ENCODE peak calls at places on chromosomes 1 and 21, in four cellular contexts. One of them, this sample, is unnamed. For H3K4me1, the result is how much of the 10 kb centered on the place peaks cover.

GRCh38 chr1:15344380-15344779 is 65.3 kb upstream of the EFHD2 start:
- DNase-seq in CD8-positive, alpha-beta memory T cell: no peak
- DNase-seq in sigmoid colon: no peak
- DNase-seq in psoas muscle: no peak
- DNase-seq in this sample: no peak

GRCh38 chr1:10515627-10516026 is 40.9 kb downstream of the PEX14 start:
- DNase-seq in CD8-positive, alpha-beta memory T cell: no peak
- DNase-seq in sigmoid colon: no peak
- DNase-seq in psoas muscle: no peak
- DNase-seq in this sample: no peak

GRCh38 chr1:153359241-153359640 is 1.6 kb downstream of the S100A9 start:
- DNase-seq in CD8-positive, alpha-beta memory T cell: no peak
- DNase-seq in sigmoid colon: no peak
- DNase-seq in psoas muscle: no peak
- DNase-seq in this sample: no peak

GRCh38 chr21:45169682-45170081 is 95.3 kb downstream of the ADARB1 start:
- DNase-seq in CD8-positive, alpha-beta memory T cell: no peak
- DNase-seq in sigmoid colon: no peak
- DNase-seq in psoas muscle: no peak
- DNase-seq in this sample: no peak

GRCh38 chr1:184838374-184838995 is 83.8 kb upstream of the EDEM3 start:
- DNase-seq in CD8-positive, alpha-beta memory T cell: no peak
- DNase-seq in sigmoid colon: peak
- DNase-seq in psoas muscle: peak
- DNase-seq in this sample: no peak

GRCh38 chr1:79982218-79982617 is 975.7 kb upstream of the ADGRL4 start:
- DNase-seq in CD8-positive, alpha-beta memory T cell: no peak
- DNase-seq in sigmoid colon: peak
- DNase-seq in psoas muscle: peak
- DNase-seq in this sample: no peak

GRCh38 chr21:39969691-39970364 is 102.6 kb downstream of the PCP4 start:
- DNase-seq in CD8-positive, alpha-beta memory T cell: no peak
- DNase-seq in sigmoid colon: no peak
- DNase-seq in psoas muscle: no peak
- DNase-seq in this sample: no peak

GRCh38 chr1:216531308-216532239 is 108.3 kb upstream of the USH2A start:
- DNase-seq in CD8-positive, alpha-beta memory T cell: no peak
- DNase-seq in sigmoid colon: no peak
- DNase-seq in psoas muscle: no peak
- DNase-seq in this sample: no peak

GRCh38 chr21:14880922-14881321 is 183.9 kb downstream of the NRIP1 start:
- DNase-seq in CD8-positive, alpha-beta memory T cell: no peak
- DNase-seq in sigmoid colon: no peak
- DNase-seq in psoas muscle: no peak
- DNase-seq in this sample: no peak

DNA sequence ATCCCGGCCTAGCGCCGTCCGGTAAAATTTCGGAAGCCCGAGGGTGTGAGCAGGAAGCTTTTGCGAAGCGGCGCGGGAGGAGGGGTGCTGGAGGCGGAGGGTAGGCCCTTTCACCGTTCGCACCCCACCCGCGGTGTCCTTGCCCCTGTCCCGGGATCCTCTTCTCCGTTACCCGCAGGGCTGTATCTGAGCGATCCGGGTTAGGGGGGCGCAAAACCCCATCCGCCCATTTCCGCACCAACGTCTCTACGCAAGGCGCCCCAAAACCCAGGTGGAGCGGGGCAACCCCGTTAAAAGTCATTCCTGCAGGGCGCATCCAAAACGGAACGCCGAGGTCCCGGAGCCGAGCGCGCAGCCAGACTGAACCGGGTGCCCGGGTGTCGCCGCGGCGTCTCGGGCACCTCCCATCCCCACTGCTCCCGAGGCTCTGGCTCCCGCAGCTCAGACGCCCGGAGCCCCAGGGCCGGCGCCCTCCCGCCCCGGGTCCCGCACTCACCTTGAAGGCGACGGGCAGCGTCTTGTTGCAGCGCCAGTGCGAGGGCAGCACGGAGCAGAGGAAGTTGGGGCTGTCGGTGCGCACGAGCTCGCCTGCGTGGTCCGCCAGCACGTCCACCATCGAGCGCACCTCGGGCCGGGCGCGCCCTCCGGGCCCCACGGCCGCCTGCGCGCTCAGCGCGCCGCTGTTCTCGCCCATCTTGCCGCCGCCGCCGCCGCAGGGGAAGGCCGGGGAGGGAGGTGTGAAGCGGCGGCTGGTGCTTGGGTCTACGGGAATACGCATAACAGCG is 793 bp downstream of the RUNX3 start:
- DNase-seq in CD8-positive, alpha-beta memory T cell: peak
- DNase-seq in sigmoid colon: peak
- DNase-seq in psoas muscle: no peak
- DNase-seq in this sample: peak
- H3K4me3 ChIP-seq in CD8-positive, alpha-beta memory T cell: peak
- H3K4me3 ChIP-seq in sigmoid colon: no peak
- H3K4me3 ChIP-seq in psoas muscle: peak
- H3K4me3 ChIP-seq in this sample: peak

DNA sequence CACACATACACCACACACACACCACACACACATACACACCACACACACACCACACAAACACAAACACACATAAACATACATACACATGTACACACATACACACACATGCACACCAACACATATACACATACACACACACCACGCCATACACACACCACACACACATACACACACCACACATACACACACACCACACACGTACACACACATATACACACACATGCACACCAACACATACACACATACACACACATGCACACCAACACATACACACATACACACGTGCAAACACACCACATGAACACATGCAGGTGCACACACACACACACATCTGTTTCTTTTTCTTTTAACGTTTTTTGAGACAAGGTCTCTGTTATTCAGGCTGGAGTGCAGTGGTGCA is 41.0 kb upstream of the SLC45A1 start:
- DNase-seq in CD8-positive, alpha-beta memory T cell: no peak
- DNase-seq in sigmoid colon: no peak
- DNase-seq in psoas muscle: no peak
- DNase-seq in this sample: no peak
- H3K4me1 ChIP-seq in CD8-positive, alpha-beta memory T cell: under half
- H3K4me1 ChIP-seq in sigmoid colon: under half
- H3K4me1 ChIP-seq in psoas muscle: under half
- H3K4me1 ChIP-seq in this sample: under half

DNA sequence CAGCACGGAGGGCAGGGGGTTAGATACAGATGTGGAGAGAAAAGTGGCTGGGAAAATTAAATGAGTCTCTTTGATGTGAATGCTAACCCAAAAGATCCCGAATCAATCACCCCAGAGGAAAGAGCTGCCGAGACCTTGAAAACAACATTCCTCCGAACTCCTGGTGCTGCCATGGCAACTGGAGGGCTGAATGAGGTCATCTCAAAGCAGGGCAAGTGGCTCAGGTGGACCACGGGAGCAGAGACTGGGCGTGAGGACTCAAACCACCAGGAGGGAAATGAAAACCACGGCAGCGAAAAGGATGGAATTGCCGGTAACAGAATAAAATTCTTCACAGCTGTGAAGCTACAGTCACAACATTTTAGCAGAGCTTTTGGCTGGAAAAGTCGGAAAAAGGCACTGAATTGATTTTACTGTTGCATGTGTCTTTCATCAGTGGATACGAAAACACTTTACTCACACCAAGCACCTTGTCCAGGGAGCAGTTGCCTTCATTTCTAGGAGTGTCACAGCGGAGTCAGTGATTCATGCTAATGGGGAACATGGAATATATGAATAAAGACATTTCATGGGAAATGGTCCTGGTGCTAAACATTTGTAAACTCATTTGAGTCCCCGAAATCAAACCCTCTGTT is 23.3 kb upstream of the BECN2 start:
- DNase-seq in CD8-positive, alpha-beta memory T cell: no peak
- DNase-seq in sigmoid colon: peak
- DNase-seq in psoas muscle: peak
- DNase-seq in this sample: no peak
- H3K4me3 ChIP-seq in CD8-positive, alpha-beta memory T cell: no peak
- H3K4me3 ChIP-seq in sigmoid colon: no peak
- H3K4me3 ChIP-seq in psoas muscle: no peak
- H3K4me3 ChIP-seq in this sample: no peak

GRCh38 chr21:34956416-34957316 is 92.4 kb downstream of the RUNX1 start:
- DNase-seq in CD8-positive, alpha-beta memory T cell: no peak
- DNase-seq in sigmoid colon: no peak
- DNase-seq in psoas muscle: no peak
- DNase-seq in this sample: no peak

GRCh38 chr21:34958040-34958439 is 91.1 kb downstream of the RUNX1 start:
- DNase-seq in CD8-positive, alpha-beta memory T cell: no peak
- DNase-seq in sigmoid colon: no peak
- DNase-seq in psoas muscle: no peak
- DNase-seq in this sample: no peak

GRCh38 chr21:34952701-34953100 is 96.4 kb downstream of the RUNX1 start:
- DNase-seq in CD8-positive, alpha-beta memory T cell: no peak
- DNase-seq in sigmoid colon: no peak
- DNase-seq in psoas muscle: no peak
- DNase-seq in this sample: no peak

GRCh38 chr21:34950980-34951379 is 98.1 kb downstream of the RUNX1 start:
- DNase-seq in CD8-positive, alpha-beta memory T cell: no peak
- DNase-seq in sigmoid colon: no peak
- DNase-seq in psoas muscle: no peak
- DNase-seq in this sample: no peak

DNA sequence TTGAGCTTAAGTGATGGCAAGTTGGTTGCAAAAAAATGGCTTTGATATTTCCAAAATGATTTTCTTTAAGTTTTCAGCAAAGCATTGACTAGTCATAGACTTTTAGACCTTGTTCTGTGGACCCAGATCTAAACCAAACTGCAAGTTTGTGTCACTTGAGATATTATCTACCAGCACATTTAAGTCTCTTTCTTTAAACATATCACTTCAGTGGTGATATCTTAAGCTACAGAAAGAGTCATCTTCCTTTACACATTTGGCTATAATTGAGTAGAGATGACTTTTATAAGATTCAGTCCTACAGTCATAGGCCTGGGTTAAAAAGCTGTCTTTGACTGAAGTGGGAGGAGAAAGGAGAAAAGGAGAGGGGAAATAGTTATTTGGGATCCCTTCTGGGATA is 95.2 kb downstream of the RUNX1 start:
- DNase-seq in CD8-positive, alpha-beta memory T cell: no peak
- DNase-seq in sigmoid colon: no peak
- DNase-seq in psoas muscle: no peak
- DNase-seq in this sample: no peak
- H3K4me1 ChIP-seq in CD8-positive, alpha-beta memory T cell: half or more
- H3K4me1 ChIP-seq in sigmoid colon: under half
- H3K4me1 ChIP-seq in psoas muscle: under half
- H3K4me1 ChIP-seq in this sample: under half

GRCh38 chr21:36697473-36698159 is 1.3 kb upstream of the SIM2 start:
- DNase-seq in CD8-positive, alpha-beta memory T cell: no peak
- DNase-seq in sigmoid colon: no peak
- DNase-seq in psoas muscle: no peak
- DNase-seq in this sample: no peak
- H3K4me3 ChIP-seq in CD8-positive, alpha-beta memory T cell: no peak
- H3K4me3 ChIP-seq in sigmoid colon: no peak
- H3K4me3 ChIP-seq in psoas muscle: peak
- H3K4me3 ChIP-seq in this sample: peak

GRCh38 chr1:170692866-170693575 is 29.1 kb downstream of the PRRX1 start:
- DNase-seq in CD8-positive, alpha-beta memory T cell: no peak
- DNase-seq in sigmoid colon: no peak
- DNase-seq in psoas muscle: no peak
- DNase-seq in this sample: no peak
- H3K4me1 ChIP-seq in CD8-positive, alpha-beta memory T cell: under half
- H3K4me1 ChIP-seq in sigmoid colon: under half
- H3K4me1 ChIP-seq in psoas muscle: half or more
- H3K4me1 ChIP-seq in this sample: under half